ENCODE peak calls at places on chromosome 11, in five cellular contexts. G is cerebellar cortex; T is fibroblast of pulmonary artery; M is stimulated activated naive CD4-positive, alpha-beta T cell; H is mesenteric fat pad. K is an unnamed sample.
A peak's percentile ranks its signal among the peaks of the same experiment; 100 is the strongest.

GRCh38 chr11:12007769-12008737 is at the start of gene DKK3:
- DNase-seq in G (peak; percentile 74), T (peak; percentile 27), M (no peak), H (no peak), K (peak; percentile 30)

GRCh38 chr11:8285228-8285627 is 21.6 kb upstream of the LMO1 start:
- DNase-seq in G (no peak), T (no peak), M (no peak), H (peak; percentile 55), K (no peak)

GRCh38 chr11:7643323-7643722 is 30.0 kb downstream of the CYB5R2 start:
- DNase-seq in G (no peak), T (no peak), M (no peak), H (no peak), K (no peak)

GRCh38 chr11:116244889-116245288 is 527.9 kb downstream of the BUD13 start:
- DNase-seq in G (peak; percentile 77), T (no peak), M (no peak), H (no peak), K (no peak)

GRCh38 chr11:64753019-64753379 is 6.8 kb downstream of the PYGM start:
- DNase-seq in G (no peak), T (no peak), M (no peak), H (no peak), K (no peak)

GRCh38 chr11:76664578-76665061 is 5.9 kb downstream of the LRRC32 start:
- DNase-seq in G (no peak), T (no peak), M (no peak), H (peak; percentile 86), K (no peak)

GRCh38 chr11:86449993-86450629 is 75.4 kb downstream of the CCDC81 start:
- DNase-seq in G (no peak), T (no peak), M (no peak), H (no peak), K (no peak)

GRCh38 chr11:68039526-68040086 is 781 bp downstream of the TCIRG1 start:
- DNase-seq in G (no peak), T (no peak), M (no peak), H (no peak), K (no peak)

GRCh38 chr11:121929581-121929980 is 186.4 kb downstream of the BLID start:
- DNase-seq in G (no peak), T (peak; percentile 66), M (no peak), H (no peak), K (peak; percentile 40)

GRCh38 chr11:102836290-102836875 is 7.0 kb downstream of the MMP3 start:
- DNase-seq in G (no peak), T (peak; percentile 31), M (no peak), H (no peak), K (no peak)

GRCh38 chr11:107859459-107860239 is 1.1 kb upstream of the SLC35F2 start:
- DNase-seq in G (no peak), T (no peak), M (no peak), H (peak; percentile 83), K (peak; percentile 11)